ENCODE peak calls at places on chromosomes 5 and 9, in eight cellular contexts. C is AG04450; V is CD8-positive, alpha-beta T cell; U is BE2C; A is A549; E is esophagus squamous epithelium; R is GM12865; M is IMR-90. J is an unnamed sample.

GRCh38 chr9:77514886-77515711 is 133.0 kb downstream of the GNA14 start:
- DNase-seq in C (no peak), V (no peak), U (no peak), A (no peak), E (no peak), R (no peak), M (no peak), J (no peak)

GRCh38 chr9:89690334-89690912 is 85.6 kb downstream of the GADD45G start:
- DNase-seq in C (no peak), V (no peak), U (no peak), A (no peak), E (no peak), R (peak; percentile 78), M (no peak), J (no peak)

GRCh38 chr5:37786855-37787254 is 53.0 kb downstream of the GDNF start:
- DNase-seq in C (no peak), V (no peak), U (no peak), A (no peak), E (no peak), R (no peak), M (peak; percentile 85), J (no peak)

GRCh38 chr9:135184158-135184557 is 96.7 kb downstream of the OLFM1 start:
- DNase-seq in C (no peak), V (no peak), U (no peak), A (no peak), E (no peak), R (no peak), M (no peak), J (no peak)

GRCh38 chr9:96299823-96300222 is 2.2 kb downstream of the HSD17B3 start:
- DNase-seq in C (peak; percentile 4), V (no peak), U (no peak), A (no peak), E (no peak), R (no peak), M (peak; percentile 75), J (no peak)

GRCh38 chr5:139273322-139273571 is 20.3 kb upstream of the MATR3 start:
- DNase-seq in C (no peak), V (no peak), U (no peak), A (peak; percentile 43), E (no peak), R (no peak), M (no peak), J (no peak)

GRCh38 chr9:116482740-116483139 is 204.4 kb upstream of the TRIM32 start:
- DNase-seq in C (no peak), V (no peak), U (no peak), A (no peak), E (no peak), R (no peak), M (no peak), J (no peak)

GRCh38 chr5:152556779-152557178 is 151.7 kb upstream of the NMUR2 start:
- DNase-seq in C (no peak), V (no peak), U (no peak), A (no peak), E (no peak), R (no peak), M (no peak), J (no peak)

GRCh38 chr9:99169982-99170761 is 51.6 kb downstream of the ALG2 start:
- DNase-seq in C (no peak), V (no peak), U (peak; percentile 68), A (no peak), E (no peak), R (no peak), M (no peak), J (no peak)

GRCh38 chr5:64789457-64789856 is 20.7 kb downstream of the CWC27 start:
- DNase-seq in C (peak; percentile 41), V (no peak), U (no peak), A (no peak), E (no peak), R (no peak), M (peak; percentile 83), J (no peak)

GRCh38 chr9:110936719-110937452 is 101.4 kb downstream of the LPAR1 start:
- DNase-seq in C (no peak), V (no peak), U (no peak), A (no peak), E (no peak), R (no peak), M (peak; percentile 87), J (no peak)

GRCh38 chr9:129482521-129483466 is 138.1 kb downstream of the C9orf50 start:
- DNase-seq in C (no peak), V (peak; percentile 36), U (peak; percentile 81), A (no peak), E (no peak), R (no peak), M (peak; percentile 84), J (peak; percentile 46)
- TF ChIP-seq CTCF in C (no peak), V (no peak), U (no peak), A (no peak), E (no peak), R (no peak), M (peak; percentile 43), J (no peak)

GRCh38 chr5:158165647-158166046 is 306.7 kb upstream of the CLINT1 start:
- DNase-seq in C (no peak), V (no peak), U (no peak), A (no peak), E (no peak), R (no peak), M (no peak), J (no peak)
- TF ChIP-seq CTCF in C (no peak), V (no peak), U (no peak), A (no peak), E (no peak), R (no peak), M (no peak), J (no peak)

GRCh38 chr9:123597926-123598556 is 242.0 kb downstream of the CRB2 start:
- DNase-seq in C (no peak), V (no peak), U (peak; percentile 25), A (no peak), E (no peak), R (no peak), M (no peak), J (no peak)
- TF ChIP-seq CTCF in C (no peak), V (no peak), U (peak; percentile 14), A (no peak), E (no peak), R (no peak), M (no peak), J (no peak)

GRCh38 chr9:131837316-131837715 is 97.4 kb upstream of the RAPGEF1 start:
- DNase-seq in C (no peak), V (no peak), U (peak; percentile 69), A (peak; percentile 36), E (no peak), R (no peak), M (no peak), J (no peak)
- TF ChIP-seq CTCF in C (peak; percentile 26), V (no peak), U (peak; percentile 61), A (peak; percentile 15), E (no peak), R (peak; percentile 6), M (peak; percentile 8), J (peak; percentile 39)

GRCh38 chr9:82549174-82549821 is 513.6 kb downstream of the RASEF start:
- DNase-seq in C (no peak), V (no peak), U (peak; percentile 22), A (no peak), E (no peak), R (no peak), M (no peak), J (no peak)
- TF ChIP-seq CTCF in C (no peak), V (no peak), U (peak; percentile 51), A (no peak), E (no peak), R (no peak), M (no peak), J (peak; percentile 12)

GRCh38 chr5:77282337-77283027 is 72.0 kb downstream of the PDE8B start:
- DNase-seq in C (peak; percentile 69), V (no peak), U (no peak), A (no peak), E (no peak), R (no peak), M (peak; percentile 88), J (no peak)
- TF ChIP-seq CTCF in C (peak; percentile 75), V (no peak), U (peak; percentile 17), A (no peak), E (no peak), R (no peak), M (peak; percentile 45), J (no peak)

GRCh38 chr5:16455670-16456069 is 9.9 kb downstream of the ZNF622 start:
- DNase-seq in C (no peak), V (no peak), U (no peak), A (no peak), E (no peak), R (no peak), M (no peak), J (no peak)
- TF ChIP-seq CTCF in C (no peak), V (no peak), U (no peak), A (no peak), E (no peak), R (no peak), M (no peak), J (no peak)

DNA sequence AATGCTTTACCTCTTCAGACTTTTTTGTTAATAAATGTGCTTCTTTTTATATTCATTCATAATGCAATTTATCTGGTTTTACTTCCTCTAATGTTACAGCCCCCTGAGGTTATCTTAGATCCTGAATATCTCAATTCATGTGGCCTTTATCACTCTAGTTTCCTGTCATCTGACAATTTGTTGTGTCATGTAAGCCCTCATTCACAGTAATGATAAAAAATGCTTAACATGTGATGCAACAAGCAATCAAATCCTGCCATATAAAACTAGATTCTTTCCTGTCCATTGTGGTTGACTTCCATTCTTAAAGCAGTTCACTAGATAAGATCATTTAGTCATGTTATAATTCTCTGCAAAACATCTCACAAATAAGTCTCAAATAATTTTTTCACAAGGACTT is 991.2 kb upstream of the ACO1 start:
- DNase-seq in C (no peak), V (no peak), U (no peak), A (no peak), E (no peak), R (no peak), M (no peak), J (no peak)
- TF ChIP-seq CTCF in C (no peak), V (no peak), U (no peak), A (no peak), E (no peak), R (no peak), M (no peak), J (no peak)

DNA sequence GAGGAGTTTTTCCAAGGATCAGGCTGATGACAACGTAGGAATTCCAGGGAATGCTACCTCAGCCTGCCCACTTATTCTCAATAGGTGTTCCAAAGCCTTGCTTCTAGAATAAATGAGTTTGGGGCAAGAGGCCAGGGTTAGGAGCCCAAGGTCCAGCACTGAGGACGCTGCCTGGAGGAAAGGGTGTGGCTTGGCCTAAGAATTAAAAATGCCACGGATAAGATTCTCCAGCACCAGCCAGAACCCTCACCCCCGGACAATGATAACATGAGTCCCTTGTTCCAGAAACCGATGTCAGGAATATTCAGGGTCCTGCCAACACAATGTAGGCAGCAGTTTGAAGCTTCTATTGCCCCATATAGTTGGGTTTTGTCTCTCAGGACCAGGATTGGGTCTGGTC is 7.6 kb downstream of the SPRY4 start:
- DNase-seq in C (no peak), V (no peak), U (no peak), A (no peak), E (no peak), R (no peak), M (no peak), J (no peak)
- TF ChIP-seq CTCF in C (no peak), V (no peak), U (no peak), A (no peak), E (no peak), R (no peak), M (no peak), J (no peak)